ENCODE peak calls at places on chromosomes 12 and 14, in eight cellular contexts. W, L, X, U, J, S, A and O are unnamed samples.

GRCh38 chr12:5586201-5586600 is 154.3 kb downstream of the NTF3 start:
- DNase-seq in W (no peak), L (peak; percentile 71), X (no peak), U (no peak), J (no peak), S (no peak), A (no peak), O (no peak)

GRCh38 chr12:2265461-2266167 is 212.8 kb downstream of the CACNA1C start:
- DNase-seq in W (no peak), L (no peak), X (no peak), U (no peak), J (no peak), S (no peak), A (no peak), O (no peak)

GRCh38 chr12:90896164-90896563 is 58.8 kb downstream of the CCER1 start:
- DNase-seq in W (no peak), L (peak; percentile 82), X (no peak), U (no peak), J (no peak), S (no peak), A (no peak), O (no peak)

GRCh38 chr12:25958254-25959068 is at the start of gene RASSF8:
- DNase-seq in W (peak; percentile 62), L (peak; percentile 72), X (peak; percentile 72), U (peak; percentile 85), J (peak; percentile 84), S (peak; percentile 39), A (peak; percentile 69), O (peak; percentile 75)

GRCh38 chr12:123715151-123715676 is 3.1 kb downstream of the ATP6V0A2 start:
- DNase-seq in W (no peak), L (peak; percentile 5), X (no peak), U (no peak), J (no peak), S (no peak), A (no peak), O (no peak)

GRCh38 chr14:33317675-33318074 is 379.0 kb downstream of the NPAS3 start:
- DNase-seq in W (no peak), L (no peak), X (no peak), U (no peak), J (no peak), S (no peak), A (no peak), O (no peak)

GRCh38 chr14:36773558-36773957 is 111.9 kb downstream of the PAX9 start:
- DNase-seq in W (no peak), L (peak; percentile 6), X (no peak), U (no peak), J (no peak), S (no peak), A (no peak), O (no peak)

GRCh38 chr12:16691624-16692023 is 85.7 kb upstream of the LMO3 start:
- DNase-seq in W (no peak), L (no peak), X (no peak), U (no peak), J (peak; percentile 79), S (no peak), A (no peak), O (no peak)

GRCh38 chr12:132951649-132952048 is 4.5 kb downstream of the ZNF605 start:
- DNase-seq in W (no peak), L (no peak), X (no peak), U (no peak), J (no peak), S (no peak), A (no peak), O (no peak)
- H3K4me3 ChIP-seq in W (no peak overlapping the region), L (no peak overlapping the region), X (no peak overlapping the region), U (no peak overlapping the region), J (no peak overlapping the region), S (no peak overlapping the region), A (no peak overlapping the region), O (no peak overlapping the region)

DNA sequence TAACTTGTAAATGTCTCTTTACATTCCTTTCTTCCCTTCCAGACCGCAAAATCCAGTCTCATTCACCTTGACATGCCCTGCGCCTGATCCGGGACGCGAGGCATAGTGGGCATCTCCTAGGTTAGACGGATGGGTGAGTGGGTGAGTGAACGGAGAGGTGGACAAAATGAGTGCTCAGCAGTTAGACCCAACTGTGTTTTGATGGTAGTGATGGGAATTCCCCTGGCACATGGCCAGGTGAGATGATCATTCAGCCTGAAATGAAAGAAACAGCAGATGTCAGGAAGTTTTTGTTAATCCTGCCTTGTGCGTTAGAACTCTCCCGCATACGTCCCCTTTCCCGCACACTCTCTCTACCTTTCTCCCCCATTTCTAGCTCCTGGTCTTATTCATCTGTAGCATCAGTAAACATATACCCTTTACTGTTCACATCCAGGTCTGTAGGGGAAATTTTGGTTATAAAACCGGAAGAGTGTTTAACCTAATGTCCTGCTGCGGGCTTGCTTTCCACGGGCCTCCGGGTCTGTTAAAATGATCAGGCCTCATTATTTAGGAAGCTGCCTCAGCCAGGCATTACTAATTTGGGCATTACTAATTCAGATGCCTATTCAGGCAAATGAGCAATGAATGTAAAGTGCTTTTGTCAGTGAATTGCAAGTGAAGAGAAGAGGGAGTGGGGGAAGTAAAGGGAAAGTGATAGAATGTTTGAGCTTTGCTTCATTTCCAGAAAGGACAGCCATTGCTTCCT is 172.8 kb downstream of the ETV6 start:
- DNase-seq in W (peak; percentile 55), L (peak; percentile 87), X (peak; percentile 42), U (no peak), J (peak; percentile 53), S (no peak), A (peak; percentile 38), O (peak; percentile 75)
- TF ChIP-seq POLR2A in W (no peak), L (no peak), X (peak; percentile 17), U (no peak), J (no peak), S (no peak), A (no peak), O (no peak)

DNA sequence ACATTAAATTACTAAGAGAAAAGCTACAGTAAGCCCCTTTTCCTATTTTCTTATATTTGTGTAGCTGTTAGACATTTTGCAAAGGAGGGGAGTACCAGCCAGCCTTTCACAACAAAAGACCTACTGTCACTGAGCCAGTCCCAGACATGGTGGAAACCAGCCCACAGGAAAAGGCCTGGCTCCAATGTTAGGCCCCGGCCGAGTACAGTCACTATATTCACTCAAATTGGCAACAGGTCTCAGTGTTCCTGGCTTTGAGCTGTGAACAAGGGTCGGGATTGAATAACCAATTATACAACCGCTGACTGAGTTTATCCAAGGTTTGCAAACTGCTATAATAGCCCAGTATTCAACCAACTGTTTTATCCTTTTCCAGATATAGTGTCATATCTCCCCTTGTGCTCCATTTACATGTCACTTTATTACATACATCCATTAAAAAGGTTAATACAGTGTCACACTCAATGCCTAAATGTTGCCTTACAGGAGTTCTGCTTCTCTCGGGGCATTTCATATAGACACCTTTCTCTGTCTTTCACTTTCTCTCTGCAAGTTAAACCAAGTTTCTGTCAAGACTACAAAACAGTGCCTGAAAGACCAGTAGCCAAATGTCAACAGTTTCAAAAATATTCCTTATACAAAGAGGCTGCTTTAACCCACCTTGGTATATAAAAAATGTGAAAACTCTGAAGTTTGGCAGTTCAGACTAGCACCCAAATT is 178.1 kb downstream of the SOX5 start:
- DNase-seq in W (no peak), L (no peak), X (no peak), U (no peak), J (peak; percentile 6), S (peak; percentile 51), A (no peak), O (peak; percentile 3)
- H3K4me3 ChIP-seq in W (no peak overlapping the region), L (no peak overlapping the region), X (no peak overlapping the region), U (no peak overlapping the region), J (no peak overlapping the region), S (no peak overlapping the region), A (no peak overlapping the region), O (no peak overlapping the region)

GRCh38 chr12:6914246-6914947 is at the start of gene ENO2:
- DNase-seq in W (peak; percentile 81), L (peak; percentile 63), X (peak; percentile 68), U (peak; percentile 77), J (peak; percentile 69), S (no peak), A (peak; percentile 68), O (peak; percentile 76)
- TF ChIP-seq POLR2A in W (peak; percentile 35), L (no peak), X (no peak), U (peak; percentile 39), J (peak; percentile 14), S (no peak), A (no peak), O (no peak)

DNA sequence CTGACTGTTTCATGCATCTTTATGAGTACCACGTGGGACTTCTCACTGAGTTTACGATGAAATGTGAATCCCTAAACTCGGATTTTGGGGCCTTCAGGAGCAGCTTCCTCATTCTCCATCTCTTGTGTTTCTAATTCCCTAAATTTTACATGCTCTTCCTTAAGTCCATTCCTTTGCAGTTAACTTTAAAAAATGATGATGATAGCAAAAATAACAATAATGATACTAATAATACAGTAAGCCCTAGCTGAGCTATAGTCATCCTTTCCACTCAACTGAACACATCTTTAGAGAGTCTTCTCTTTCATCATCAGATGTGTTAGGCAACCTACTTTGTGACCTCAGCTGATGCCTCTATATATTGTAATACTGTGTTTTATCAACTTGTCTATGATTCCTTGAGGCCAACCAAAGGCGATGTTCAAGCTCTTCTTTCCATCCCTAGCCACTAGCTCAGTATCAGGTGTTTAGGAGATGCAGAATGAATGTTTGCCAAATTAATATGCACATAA is 1196.4 kb downstream of the VRK1 start:
- DNase-seq in W (no peak), L (no peak), X (no peak), U (no peak), J (no peak), S (no peak), A (no peak), O (no peak)
- H3K4me3 ChIP-seq in W (no peak overlapping the region), L (no peak overlapping the region), X (no peak overlapping the region), U (no peak overlapping the region), J (no peak overlapping the region), S (no peak overlapping the region), A (no peak overlapping the region), O (no peak overlapping the region)

GRCh38 chr12:89153341-89153740 is 199.0 kb downstream of the DUSP6 start:
- DNase-seq in W (no peak), L (no peak), X (no peak), U (no peak), J (no peak), S (no peak), A (no peak), O (no peak)

GRCh38 chr12:89156324-89156723 is 196.0 kb downstream of the DUSP6 start:
- DNase-seq in W (no peak), L (no peak), X (no peak), U (no peak), J (no peak), S (no peak), A (no peak), O (no peak)

GRCh38 chr12:89154743-89155530 is 197.4 kb downstream of the DUSP6 start:
- DNase-seq in W (no peak), L (peak; percentile 8), X (no peak), U (no peak), J (no peak), S (no peak), A (no peak), O (no peak)

GRCh38 chr12:89157413-89157812 is 194.9 kb downstream of the DUSP6 start:
- DNase-seq in W (no peak), L (no peak), X (no peak), U (no peak), J (no peak), S (no peak), A (no peak), O (no peak)

GRCh38 chr12:89156862-89157262 is 195.4 kb downstream of the DUSP6 start:
- DNase-seq in W (no peak), L (peak; percentile 67), X (no peak), U (no peak), J (no peak), S (no peak), A (no peak), O (no peak)
- TF ChIP-seq POLR2A in W (no peak), L (no peak), X (no peak), U (no peak), J (no peak), S (no peak), A (no peak), O (no peak)